ENCODE peak calls at places on chromosomes 3 and 15, in nine cellular contexts. V is A549; O is right lobe of liver; G is heart left ventricle; C is PC-3; D is left lung; U is K562; W is aorta; L is stimulated activated effector memory CD8-positive, alpha-beta T cell treated with anti-CD3 and anti-CD28 coated beads, Interleukin-12 subunit alpha, Interleukin-12 subunit beta, amount 100 ng/mL, for 72 hours. Q is an unnamed sample.

GRCh38 chr3:176514297-176514696 is 683.0 kb downstream of the TBL1XR1 start:
- ATAC-seq in V (peak; percentile 57), O (no peak), G (no peak), C (peak; percentile 64), D (no peak), U (peak; percentile 99), W (no peak), L (no peak), Q (no peak)

GRCh38 chr3:133209871-133210550 is 171.8 kb downstream of the TMEM108 start:
- ATAC-seq in V (no peak), O (no peak), G (no peak), C (no peak), D (no peak), U (no peak), W (no peak), L (peak; percentile 21), Q (peak; percentile 62)

GRCh38 chr15:63887630-63888029 is 53.9 kb upstream of the HERC1 start:
- ATAC-seq in V (no peak), O (no peak), G (peak; percentile 19), C (no peak), D (no peak), U (no peak), W (no peak), L (no peak), Q (no peak)

GRCh38 chr3:194522579-194523046 is 35.8 kb upstream of the ATP13A3 start:
- ATAC-seq in V (peak; percentile 50), O (peak; percentile 69), G (peak; percentile 26), C (peak; percentile 10), D (no peak), U (no peak), W (no peak), L (no peak), Q (no peak)

GRCh38 chr3:124486324-124486723 is 243.9 kb upstream of the UMPS start:
- ATAC-seq in V (peak; percentile 77), O (no peak), G (no peak), C (peak; percentile 71), D (no peak), U (no peak), W (no peak), L (no peak), Q (no peak)

GRCh38 chr15:60005352-60006202 is 1.5 kb downstream of the FOXB1 start:
- ATAC-seq in V (peak; percentile 48), O (peak; percentile 43), G (no peak), C (no peak), D (peak; percentile 19), U (no peak), W (no peak), L (peak; percentile 41), Q (peak; percentile 14)

GRCh38 chr3:188076176-188076575 is 77.8 kb upstream of the LPP start:
- ATAC-seq in V (no peak), O (no peak), G (peak; percentile 76), C (no peak), D (no peak), U (no peak), W (no peak), L (no peak), Q (no peak)

GRCh38 chr3:59970384-59970783 is 920.6 kb upstream of the CFAP20DC start:
- ATAC-seq in V (no peak), O (no peak), G (peak; percentile 34), C (no peak), D (no peak), U (no peak), W (no peak), L (no peak), Q (no peak)

GRCh38 chr3:55343486-55344357 is 143.4 kb downstream of the WNT5A start:
- ATAC-seq in V (no peak), O (no peak), G (no peak), C (no peak), D (no peak), U (no peak), W (no peak), L (no peak), Q (no peak)

GRCh38 chr3:42942693-42943092 is 36.4 kb upstream of the GASK1A start:
- ATAC-seq in V (no peak), O (no peak), G (no peak), C (no peak), D (no peak), U (no peak), W (no peak), L (no peak), Q (no peak)

GRCh38 chr3:126816956-126817777 is 113.1 kb downstream of the CHCHD6 start:
- ATAC-seq in V (no peak), O (peak; percentile 31), G (peak; percentile 75), C (no peak), D (peak; percentile 39), U (no peak), W (peak; percentile 71), L (no peak), Q (no peak)

GRCh38 chr3:124498891-124499290 is 231.4 kb upstream of the UMPS start:
- ATAC-seq in V (no peak), O (no peak), G (no peak), C (no peak), D (no peak), U (no peak), W (no peak), L (no peak), Q (no peak)

GRCh38 chr15:79675982-79676381 is 220.8 kb downstream of the MTHFS start:
- ATAC-seq in V (peak; percentile 38), O (no peak), G (no peak), C (no peak), D (no peak), U (no peak), W (no peak), L (no peak), Q (no peak)

Q was measured in activated T-helper 17 cell treated with anti-CD3 and anti-CD28 coated beads, Interleukin-2, amount 50 U/mL, for 72 hours.